ENCODE peak calls at places on chromosomes 3 and 15, in four cellular contexts. W, E, G and L are unnamed samples.

GRCh38 chr15:64740361-64741170 is 34.8 kb downstream of the RBPMS2 start:
- DNase-seq in W (peak; percentile 26), E (no peak), G (no peak), L (peak; percentile 42)

GRCh38 chr15:95987886-95988573 is 342.5 kb upstream of the NR2F2 start:
- DNase-seq in W (no peak), E (no peak), G (peak; percentile 46), L (no peak)

GRCh38 chr3:171376125-171376947 is 83.9 kb downstream of the TNIK start:
- DNase-seq in W (no peak), E (no peak), G (no peak), L (no peak)

GRCh38 chr15:81529444-81529950 is 155.5 kb upstream of the TMC3 start:
- DNase-seq in W (no peak), E (no peak), G (no peak), L (no peak)

GRCh38 chr15:44861439-44861910 is 95.0 kb upstream of the TERB2 start:
- DNase-seq in W (no peak), E (no peak), G (no peak), L (no peak)

GRCh38 chr3:61589856-61590255 is 28.5 kb downstream of the PTPRG start:
- DNase-seq in W (no peak), E (no peak), G (no peak), L (no peak)

GRCh38 chr3:128060473-128061381 is 8.5 kb downstream of the SEC61A1 start:
- DNase-seq in W (no peak), E (no peak), G (no peak), L (no peak)

GRCh38 chr3:15756505-15756904 is 41.3 kb downstream of the ANKRD28 start:
- DNase-seq in W (no peak), E (no peak), G (no peak), L (no peak)

GRCh38 chr15:83960192-83960829 is 275.3 kb upstream of the GOLGA6L4 start:
- DNase-seq in W (no peak), E (no peak), G (no peak), L (no peak)

GRCh38 chr15:28271697-28272250 is 50.2 kb downstream of the HERC2 start:
- DNase-seq in W (no peak), E (no peak), G (no peak), L (no peak)

GRCh38 chr15:28272587-28272986 is 49.4 kb downstream of the HERC2 start:
- DNase-seq in W (no peak), E (no peak), G (no peak), L (no peak)

GRCh38 chr15:28274635-28275034 is 47.3 kb downstream of the HERC2 start:
- DNase-seq in W (no peak), E (no peak), G (no peak), L (no peak)

GRCh38 chr15:28273468-28273867 is 48.5 kb downstream of the HERC2 start:
- DNase-seq in W (no peak), E (no peak), G (no peak), L (no peak)

DNA sequence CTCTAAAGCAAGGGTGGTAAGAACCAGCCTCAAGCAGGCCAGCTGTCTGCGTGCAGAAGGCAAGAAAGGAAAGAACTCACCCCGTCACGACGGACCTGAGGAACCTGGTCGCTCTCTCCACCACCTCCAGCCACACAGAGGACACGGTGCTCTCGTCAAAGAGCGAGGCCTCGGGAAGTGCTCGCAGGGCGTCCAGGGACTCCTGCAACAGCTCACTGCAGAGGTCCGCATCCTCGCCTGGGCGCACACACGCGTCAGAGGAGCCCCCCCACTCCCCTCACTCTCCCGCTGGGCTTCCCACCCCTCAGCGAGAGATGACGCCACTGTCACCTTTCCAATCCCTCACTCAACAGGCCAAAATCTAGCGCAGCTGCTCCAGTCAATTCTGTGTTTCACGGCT is 47.8 kb downstream of the HERC2 start:
- DNase-seq in W (no peak), E (no peak), G (no peak), L (no peak)
- TF ChIP-seq TCF12 in W (no peak), E (no peak), G (no peak), L (no peak)

GRCh38 chr3:131361464-131362421 is 19.8 kb upstream of the NUDT16 start:
- DNase-seq in W (no peak), E (peak; percentile 37), G (peak; percentile 95), L (no peak)
- TF ChIP-seq TCF12 in W (no peak), E (no peak), G (no peak), L (no peak)

GRCh38 chr3:195773956-195774537 is 37.7 kb downstream of the MUC4 start:
- DNase-seq in W (no peak), E (no peak), G (no peak), L (no peak)

GRCh38 chr3:195768831-195769303 is 42.9 kb downstream of the MUC4 start:
- DNase-seq in W (no peak), E (no peak), G (no peak), L (peak; percentile 21)

GRCh38 chr3:195769551-195769950 is 42.2 kb downstream of the MUC4 start:
- DNase-seq in W (no peak), E (no peak), G (no peak), L (no peak)

GRCh38 chr3:195770081-195770840 is 41.5 kb downstream of the MUC4 start:
- DNase-seq in W (no peak), E (no peak), G (no peak), L (no peak)

GRCh38 chr3:195771651-195772300 is 40.0 kb downstream of the MUC4 start:
- DNase-seq in W (no peak), E (no peak), G (no peak), L (no peak)
- TF ChIP-seq TCF12 in W (no peak), E (no peak), G (no peak), L (no peak)

GRCh38 chr3:197949191-197949766 is 711 bp upstream of the RPL35A start:
- DNase-seq in W (no peak), E (no peak), G (no peak), L (no peak)
- TF ChIP-seq TCF12 in W (no peak), E (no peak), G (no peak), L (no peak)

GRCh38 chr3:102595057-102595456 is 160.2 kb downstream of the ZPLD1 start:
- DNase-seq in W (no peak), E (no peak), G (no peak), L (no peak)

GRCh38 chr3:102593754-102594602 is 159.2 kb downstream of the ZPLD1 start:
- DNase-seq in W (no peak), E (no peak), G (no peak), L (no peak)
- TF ChIP-seq TCF12 in W (no peak), E (no peak), G (no peak), L (no peak)

GRCh38 chr15:99507732-99508571 is 57.8 kb upstream of the MEF2A start:
- DNase-seq in W (no peak), E (no peak), G (no peak), L (peak; percentile 75)
- TF ChIP-seq TCF12 in W (no peak), E (peak; percentile 34), G (no peak), L (no peak)